ENCODE peak calls at places on chromosomes 3 and 15, in four cellular contexts. F is IMR-90, Q is GM12878, A is K562. S is an unnamed sample.

GRCh38 chr3:159196316-159196715 is 394.5 kb downstream of the MFSD1 start:
- DNase-seq in A (no peak), F (no peak), Q (no peak), S (no peak)

GRCh38 chr15:57994468-57995154 is 70.9 kb downstream of the ALDH1A2 start:
- DNase-seq in F (no peak), A (no peak), Q (no peak), S (no peak)

GRCh38 chr3:32456429-32457130 is 46.1 kb downstream of the CMTM6 start:
- DNase-seq in A (peak; percentile 7), F (no peak), Q (no peak), S (no peak)

GRCh38 chr3:101195951-101196713 is 124.2 kb downstream of the IMPG2 start:
- DNase-seq in F (peak; percentile 72), Q (no peak), A (peak; percentile 15), S (peak; percentile 10)

GRCh38 chr15:89836255-89837133 is 21.8 kb upstream of the ANPEP start:
- DNase-seq in A (no peak), F (peak; percentile 96), Q (no peak), S (no peak)

GRCh38 chr15:55420171-55420871 is 12.0 kb downstream of the PIERCE2 start:
- DNase-seq in A (no peak), Q (no peak), F (no peak), S (no peak)

GRCh38 chr3:31043184-31043819 is 148.8 kb upstream of the GADL1 start:
- DNase-seq in Q (no peak), A (no peak), F (peak; percentile 19), S (no peak)

GRCh38 chr3:42654331-42655201 is 1.1 kb downstream of the ZBTB47 start:
- DNase-seq in Q (no peak), A (peak; percentile 83), F (peak; percentile 44), S (peak; percentile 92)

GRCh38 chr3:18902081-18902793 is 246.1 kb upstream of the KCNH8 start:
- DNase-seq in F (no peak), A (no peak), Q (no peak), S (no peak)

GRCh38 chr15:63044077-63044644 is 1.6 kb downstream of the TPM1 start:
- DNase-seq in A (no peak), F (no peak), Q (no peak), S (no peak)

GRCh38 chr3:12995389-12996180 is 77.6 kb downstream of the IQSEC1 start:
- DNase-seq in Q (no peak), F (no peak), A (peak; percentile 66), S (no peak)

GRCh38 chr3:109125902-109126301 is 8.0 kb upstream of the MORC1 start:
- DNase-seq in Q (no peak), A (no peak), F (no peak), S (no peak)

GRCh38 chr3:100600181-100601042 is 9.0 kb upstream of the ADGRG7 start:
- DNase-seq in A (no peak), Q (peak; percentile 43), F (no peak), S (no peak)

GRCh38 chr15:56893349-56893678 is 25.1 kb upstream of the TCF12 start:
- DNase-seq in Q (no peak), A (no peak), F (no peak), S (no peak)

GRCh38 chr3:119237299-119237698 is 3.4 kb downstream of the B4GALT4 start:
- DNase-seq in F (peak; percentile 11), A (no peak), Q (no peak), S (no peak)

GRCh38 chr3:72345980-72346379 is 502.3 kb downstream of the SHQ1 start:
- DNase-seq in A (no peak), Q (no peak), F (no peak), S (no peak)

DNA sequence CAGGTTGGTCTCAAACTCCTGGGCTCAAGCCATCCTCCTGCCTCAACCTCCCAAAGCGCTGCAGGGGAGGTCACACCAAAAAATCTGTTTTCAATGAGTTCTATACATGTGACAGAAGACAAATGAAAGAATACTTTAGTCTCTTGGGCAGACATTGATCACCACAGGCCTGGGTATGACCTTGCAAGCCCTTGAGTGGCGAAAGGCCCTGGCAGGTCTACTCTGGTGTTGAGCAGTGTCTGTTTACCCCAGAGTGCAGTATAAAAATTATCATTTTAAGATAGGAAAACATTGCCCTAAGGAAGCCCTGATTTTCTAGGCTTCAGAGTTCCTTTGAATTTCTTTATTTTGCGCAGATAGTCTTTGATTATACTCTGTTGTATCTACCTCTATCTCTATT is 61.6 kb upstream of the GBE1 start:
- DNase-seq in A (no peak), Q (no peak), F (no peak), S (no peak)
- H2AFZ ChIP-seq in A (no peak overlapping the region), Q (no peak overlapping the region), F (no peak overlapping the region), S (no peak overlapping the region)

GRCh38 chr15:74444106-74445062 is 10.6 kb upstream of the SEMA7A start:
- DNase-seq in F (no peak), A (no peak), Q (no peak), S (no peak)

GRCh38 chr15:74442604-74443003 is 8.8 kb upstream of the SEMA7A start:
- DNase-seq in A (no peak), F (no peak), Q (no peak), S (no peak)

GRCh38 chr15:74442063-74442462 is 8.3 kb upstream of the SEMA7A start:
- DNase-seq in Q (no peak), A (no peak), F (no peak), S (no peak)

GRCh38 chr15:74441248-74441939 is 7.6 kb upstream of the SEMA7A start:
- DNase-seq in Q (no peak), F (no peak), A (no peak), S (no peak)

DNA sequence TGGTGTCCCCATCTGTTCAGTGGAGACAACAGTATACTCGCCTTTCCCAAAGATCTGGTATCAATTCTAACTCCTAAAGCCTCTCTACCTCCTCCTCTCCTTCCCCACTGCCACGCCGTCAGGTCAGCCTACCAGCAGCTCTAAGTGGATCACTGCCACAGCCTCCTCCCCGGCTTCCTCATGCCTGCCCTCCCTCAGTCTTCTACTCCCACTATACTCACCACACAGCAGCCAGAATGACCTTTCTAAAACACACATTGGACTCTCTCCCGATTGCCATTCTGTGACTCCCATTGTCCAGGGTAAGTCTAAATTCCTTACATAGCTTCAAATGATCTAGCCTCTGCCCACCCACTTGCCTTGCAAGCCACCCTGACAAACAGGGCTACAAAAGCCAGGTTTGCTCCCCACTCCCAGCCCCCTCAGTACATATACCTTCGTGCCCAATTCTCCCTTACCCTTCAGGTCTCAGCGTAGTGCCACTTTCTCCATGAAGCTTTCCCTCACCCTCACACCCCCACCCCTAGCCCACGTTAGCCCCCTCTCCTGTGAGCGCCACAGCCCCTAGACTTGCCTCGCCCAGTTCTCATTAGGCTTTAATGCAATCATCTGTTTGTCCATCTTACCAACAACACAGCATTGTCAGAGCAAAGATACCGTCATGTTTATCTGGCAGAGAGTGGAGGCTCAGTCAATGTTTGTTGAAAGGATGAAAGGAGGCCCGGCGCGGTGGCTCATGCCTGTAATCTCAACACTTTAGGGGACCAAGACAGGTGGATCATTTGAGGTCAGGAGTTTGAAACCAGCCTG is 9.5 kb upstream of the SEMA7A start:
- DNase-seq in Q (no peak), F (peak; percentile 59), A (no peak), S (no peak)
- TF ChIP-seq RCOR1 in Q (no peak), F (no peak), A (no peak), S (no peak)

GRCh38 chr3:163722421-163722820 is 1355.9 kb downstream of the SI start:
- DNase-seq in A (no peak), F (no peak), Q (no peak), S (no peak)
- H2AFZ ChIP-seq in A (no peak overlapping the region), F (no peak overlapping the region), Q (no peak overlapping the region), S (no peak overlapping the region)

GRCh38 chr3:38124324-38125122 is 12.4 kb downstream of the ACAA1 start:
- DNase-seq in F (no peak), A (no peak), Q (no peak), S (no peak)
- TF ChIP-seq RCOR1 in F (no peak), A (no peak), Q (no peak), S (no peak)

DNA sequence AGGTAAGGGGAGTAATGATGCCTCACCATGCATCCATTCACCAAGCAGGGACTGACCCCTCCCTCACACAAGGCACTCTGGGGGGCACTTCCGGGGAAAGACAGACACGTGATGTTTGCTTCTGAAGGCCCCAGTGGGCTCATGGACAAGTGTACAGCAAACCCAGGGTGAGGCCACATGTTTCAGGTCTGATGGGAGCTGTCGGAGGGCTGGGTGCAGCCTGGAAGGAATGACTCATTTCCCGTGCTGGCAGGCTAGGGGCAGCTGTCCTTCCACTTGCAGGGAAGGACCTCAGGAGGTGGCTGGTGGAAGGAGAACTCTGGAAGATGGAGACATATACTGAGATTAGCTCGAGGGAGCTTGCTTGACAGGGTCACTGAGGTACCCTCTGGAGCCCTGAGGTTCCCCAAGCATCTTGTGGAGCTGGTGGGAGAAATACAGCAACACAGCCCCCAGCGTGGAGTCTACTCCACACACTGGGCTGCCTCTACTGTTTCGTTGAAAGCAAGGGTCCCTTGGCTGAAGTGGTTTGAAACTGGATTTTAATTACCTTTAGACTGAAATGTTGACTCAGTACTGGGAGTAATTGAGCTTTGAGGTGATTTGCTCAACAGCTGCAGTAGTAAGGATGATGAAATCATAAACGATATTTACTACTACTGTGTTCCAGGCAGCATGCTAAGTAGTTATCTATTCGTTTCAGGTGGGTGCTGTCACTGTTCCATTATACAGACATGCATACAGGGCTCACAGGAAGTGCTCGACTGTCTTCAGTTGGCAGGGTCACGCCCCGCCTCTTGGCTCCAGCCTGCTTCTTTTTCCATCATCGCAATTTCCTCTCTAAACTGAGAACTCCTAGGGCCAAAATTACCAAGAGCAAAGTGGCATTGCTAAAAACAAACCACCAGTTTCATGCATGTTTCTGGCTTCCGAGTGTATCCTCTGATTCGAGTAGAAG is 230.4 kb downstream of the ADAMTS17 start:
- DNase-seq in A (peak; percentile 11), F (peak; percentile 88), Q (no peak), S (no peak)
- H2AFZ ChIP-seq in A (no peak overlapping the region), F (peak overlapping the region; percentile 86), Q (no peak overlapping the region), S (no peak overlapping the region)

DNA sequence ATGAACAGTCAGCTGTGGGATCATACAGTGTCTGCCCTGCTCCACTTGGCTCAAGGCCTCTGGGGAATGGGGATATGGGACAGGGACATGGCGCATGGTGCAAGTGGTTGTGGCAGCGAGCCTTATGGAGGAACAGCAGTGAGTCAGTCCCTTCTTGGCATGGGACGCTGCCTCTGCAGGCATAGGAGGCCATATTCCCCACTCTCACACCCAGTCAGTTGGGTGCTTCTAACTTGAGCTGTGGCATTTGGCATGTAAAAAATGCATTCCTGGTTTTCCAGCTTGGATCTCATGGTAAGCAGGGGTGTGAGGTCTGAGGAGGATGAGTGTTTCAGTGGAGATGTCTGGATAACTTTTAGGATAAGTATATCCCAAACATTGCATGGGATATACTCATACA is 31.6 kb upstream of the UBE2Q2 start:
- DNase-seq in Q (no peak), A (no peak), F (no peak), S (no peak)
- TF ChIP-seq RCOR1 in Q (no peak), A (no peak), F (no peak), S (no peak)

S was measured in SK-N-SH.